ENCODE peak calls at places on chromosomes 2 and 18, in nine cellular contexts. One of them, this sample, is unnamed.

GRCh38 chr2:238376884-238377391 is 49.8 kb upstream of the ASB1 start:
- DNase-seq in HCT116: no peak
- DNase-seq in tibial nerve: no peak
- DNase-seq in body of pancreas: no peak
- DNase-seq in H1: no peak
- DNase-seq in A549: no peak
- DNase-seq in uterus: no peak
- DNase-seq in NB4: peak
- DNase-seq in transverse colon: no peak
- DNase-seq in this sample: no peak

GRCh38 chr2:36486546-36487044 is 111.4 kb downstream of the FEZ2 start:
- DNase-seq in HCT116: no peak
- DNase-seq in tibial nerve: no peak
- DNase-seq in body of pancreas: no peak
- DNase-seq in H1: no peak
- DNase-seq in A549: peak
- DNase-seq in uterus: no peak
- DNase-seq in NB4: no peak
- DNase-seq in transverse colon: no peak
- DNase-seq in this sample: no peak

GRCh38 chr2:47456851-47457250 is 53.9 kb downstream of the MSH2 start:
- DNase-seq in HCT116: no peak
- DNase-seq in tibial nerve: no peak
- DNase-seq in body of pancreas: no peak
- DNase-seq in H1: no peak
- DNase-seq in A549: no peak
- DNase-seq in uterus: no peak
- DNase-seq in NB4: peak
- DNase-seq in transverse colon: no peak
- DNase-seq in this sample: no peak

GRCh38 chr2:67684991-67685390 is 287.9 kb downstream of the ETAA1 start:
- DNase-seq in HCT116: no peak
- DNase-seq in tibial nerve: no peak
- DNase-seq in body of pancreas: no peak
- DNase-seq in H1: no peak
- DNase-seq in A549: no peak
- DNase-seq in uterus: no peak
- DNase-seq in NB4: no peak
- DNase-seq in transverse colon: no peak
- DNase-seq in this sample: no peak

GRCh38 chr2:127584516-127585033 is 49.1 kb downstream of the MYO7B start:
- DNase-seq in HCT116: no peak
- DNase-seq in tibial nerve: no peak
- DNase-seq in body of pancreas: no peak
- DNase-seq in H1: no peak
- DNase-seq in A549: no peak
- DNase-seq in uterus: no peak
- DNase-seq in NB4: no peak
- DNase-seq in transverse colon: no peak
- DNase-seq in this sample: no peak

GRCh38 chr2:46179037-46179621 is 118.1 kb upstream of the EPAS1 start:
- DNase-seq in HCT116: no peak
- DNase-seq in tibial nerve: peak
- DNase-seq in body of pancreas: peak
- DNase-seq in H1: no peak
- DNase-seq in A549: peak
- DNase-seq in uterus: peak
- DNase-seq in NB4: peak
- DNase-seq in transverse colon: peak
- DNase-seq in this sample: peak

GRCh38 chr18:75054611-75055010 is 154.3 kb downstream of the PTGR3 start:
- DNase-seq in HCT116: no peak
- DNase-seq in tibial nerve: no peak
- DNase-seq in body of pancreas: no peak
- DNase-seq in H1: no peak
- DNase-seq in A549: no peak
- DNase-seq in uterus: no peak
- DNase-seq in NB4: no peak
- DNase-seq in transverse colon: no peak
- DNase-seq in this sample: no peak

GRCh38 chr2:226447338-226447885 is 352.2 kb downstream of the IRS1 start:
- DNase-seq in HCT116: no peak
- DNase-seq in tibial nerve: no peak
- DNase-seq in body of pancreas: no peak
- DNase-seq in H1: no peak
- DNase-seq in A549: no peak
- DNase-seq in uterus: no peak
- DNase-seq in NB4: no peak
- DNase-seq in transverse colon: no peak
- DNase-seq in this sample: no peak

GRCh38 chr2:235659767-235660322 is 166.0 kb downstream of the AGAP1 start:
- DNase-seq in HCT116: no peak
- DNase-seq in tibial nerve: no peak
- DNase-seq in body of pancreas: peak
- DNase-seq in H1: no peak
- DNase-seq in A549: no peak
- DNase-seq in uterus: peak
- DNase-seq in NB4: peak
- DNase-seq in transverse colon: no peak
- DNase-seq in this sample: peak

GRCh38 chr2:46831037-46831868 is 84.4 kb downstream of the MCFD2 start:
- DNase-seq in HCT116: no peak
- DNase-seq in tibial nerve: no peak
- DNase-seq in body of pancreas: no peak
- DNase-seq in H1: no peak
- DNase-seq in A549: no peak
- DNase-seq in uterus: no peak
- DNase-seq in NB4: no peak
- DNase-seq in transverse colon: no peak
- DNase-seq in this sample: no peak

GRCh38 chr2:11781624-11782023 is 35.2 kb downstream of the LPIN1 start:
- DNase-seq in HCT116: no peak
- DNase-seq in tibial nerve: no peak
- DNase-seq in body of pancreas: no peak
- DNase-seq in H1: no peak
- DNase-seq in A549: no peak
- DNase-seq in uterus: no peak
- DNase-seq in NB4: no peak
- DNase-seq in transverse colon: no peak
- DNase-seq in this sample: no peak

GRCh38 chr2:181787310-181788048 is 104.1 kb upstream of the ITPRID2 start:
- DNase-seq in HCT116: no peak
- DNase-seq in tibial nerve: no peak
- DNase-seq in body of pancreas: no peak
- DNase-seq in H1: no peak
- DNase-seq in A549: no peak
- DNase-seq in uterus: no peak
- DNase-seq in NB4: no peak
- DNase-seq in transverse colon: no peak
- DNase-seq in this sample: no peak

GRCh38 chr2:181789827-181790448 is 101.6 kb upstream of the ITPRID2 start:
- DNase-seq in HCT116: no peak
- DNase-seq in tibial nerve: no peak
- DNase-seq in body of pancreas: no peak
- DNase-seq in H1: no peak
- DNase-seq in A549: no peak
- DNase-seq in uterus: no peak
- DNase-seq in NB4: no peak
- DNase-seq in transverse colon: no peak
- DNase-seq in this sample: no peak

GRCh38 chr2:181792906-181793305 is 98.6 kb upstream of the ITPRID2 start:
- DNase-seq in HCT116: no peak
- DNase-seq in tibial nerve: no peak
- DNase-seq in body of pancreas: no peak
- DNase-seq in H1: no peak
- DNase-seq in A549: no peak
- DNase-seq in uterus: no peak
- DNase-seq in NB4: no peak
- DNase-seq in transverse colon: no peak
- DNase-seq in this sample: no peak

GRCh38 chr2:181788883-181789555 is 102.5 kb upstream of the ITPRID2 start:
- DNase-seq in HCT116: no peak
- DNase-seq in tibial nerve: no peak
- DNase-seq in body of pancreas: no peak
- DNase-seq in H1: no peak
- DNase-seq in A549: no peak
- DNase-seq in uterus: no peak
- DNase-seq in NB4: no peak
- DNase-seq in transverse colon: no peak
- DNase-seq in this sample: no peak

GRCh38 chr2:181790716-181791649 is 100.5 kb upstream of the ITPRID2 start:
- DNase-seq in HCT116: peak
- DNase-seq in tibial nerve: no peak
- DNase-seq in body of pancreas: no peak
- DNase-seq in H1: no peak
- DNase-seq in A549: peak
- DNase-seq in uterus: no peak
- DNase-seq in NB4: peak
- DNase-seq in transverse colon: peak
- DNase-seq in this sample: peak
- TF ChIP-seq POLR2A in HCT116: no peak
- TF ChIP-seq POLR2A in tibial nerve: no peak
- TF ChIP-seq POLR2A in body of pancreas: no peak
- TF ChIP-seq POLR2A in H1: no peak
- TF ChIP-seq POLR2A in A549: no peak
- TF ChIP-seq POLR2A in uterus: no peak
- TF ChIP-seq POLR2A in NB4: no peak
- TF ChIP-seq POLR2A in transverse colon: no peak
- TF ChIP-seq POLR2A in this sample: no peak

DNA sequence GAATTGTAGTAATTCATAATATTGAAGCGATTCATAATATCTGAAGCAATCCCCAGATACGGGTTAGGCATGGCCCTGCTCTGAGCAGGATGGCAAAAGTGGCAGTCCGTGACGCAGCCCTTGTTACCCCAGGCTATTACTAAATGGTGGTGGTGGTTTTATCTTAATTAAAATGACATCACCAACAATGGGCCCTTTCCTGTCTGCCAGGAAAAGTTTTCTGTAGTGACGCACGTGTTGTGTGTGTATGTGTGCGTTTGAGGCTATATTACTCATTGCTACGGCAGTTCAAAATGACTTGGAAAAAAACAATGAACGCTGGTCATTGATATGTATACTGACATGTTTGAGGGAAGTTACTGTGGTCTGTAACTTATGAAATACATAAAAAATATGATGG is 10.6 kb upstream of the MOCOS start:
- DNase-seq in HCT116: no peak
- DNase-seq in tibial nerve: no peak
- DNase-seq in body of pancreas: no peak
- DNase-seq in H1: no peak
- DNase-seq in A549: no peak
- DNase-seq in uterus: no peak
- DNase-seq in NB4: no peak
- DNase-seq in transverse colon: no peak
- DNase-seq in this sample: no peak
- TF ChIP-seq POLR2A in HCT116: no peak
- TF ChIP-seq POLR2A in tibial nerve: no peak
- TF ChIP-seq POLR2A in body of pancreas: no peak
- TF ChIP-seq POLR2A in H1: no peak
- TF ChIP-seq POLR2A in A549: no peak
- TF ChIP-seq POLR2A in uterus: no peak
- TF ChIP-seq POLR2A in NB4: no peak
- TF ChIP-seq POLR2A in transverse colon: no peak
- TF ChIP-seq POLR2A in this sample: no peak

GRCh38 chr2:191680639-191681038 is 2.7 kb downstream of the NABP1 start:
- DNase-seq in HCT116: no peak
- DNase-seq in tibial nerve: no peak
- DNase-seq in body of pancreas: no peak
- DNase-seq in H1: no peak
- DNase-seq in A549: no peak
- DNase-seq in uterus: no peak
- DNase-seq in NB4: no peak
- DNase-seq in transverse colon: no peak
- DNase-seq in this sample: peak

GRCh38 chr2:191682148-191682547 is 4.2 kb downstream of the NABP1 start:
- DNase-seq in HCT116: no peak
- DNase-seq in tibial nerve: no peak
- DNase-seq in body of pancreas: no peak
- DNase-seq in H1: no peak
- DNase-seq in A549: no peak
- DNase-seq in uterus: no peak
- DNase-seq in NB4: no peak
- DNase-seq in transverse colon: no peak
- DNase-seq in this sample: no peak

GRCh38 chr2:191678437-191679110 is 638 bp downstream of the NABP1 start:
- DNase-seq in HCT116: no peak
- DNase-seq in tibial nerve: peak
- DNase-seq in body of pancreas: peak
- DNase-seq in H1: no peak
- DNase-seq in A549: peak
- DNase-seq in uterus: peak
- DNase-seq in NB4: peak
- DNase-seq in transverse colon: peak
- DNase-seq in this sample: peak

GRCh38 chr2:191677646-191678436 is at the start of gene NABP1:
- DNase-seq in HCT116: peak
- DNase-seq in tibial nerve: peak
- DNase-seq in body of pancreas: peak
- DNase-seq in H1: peak
- DNase-seq in A549: peak
- DNase-seq in uterus: peak
- DNase-seq in NB4: peak
- DNase-seq in transverse colon: peak
- DNase-seq in this sample: peak

DNA sequence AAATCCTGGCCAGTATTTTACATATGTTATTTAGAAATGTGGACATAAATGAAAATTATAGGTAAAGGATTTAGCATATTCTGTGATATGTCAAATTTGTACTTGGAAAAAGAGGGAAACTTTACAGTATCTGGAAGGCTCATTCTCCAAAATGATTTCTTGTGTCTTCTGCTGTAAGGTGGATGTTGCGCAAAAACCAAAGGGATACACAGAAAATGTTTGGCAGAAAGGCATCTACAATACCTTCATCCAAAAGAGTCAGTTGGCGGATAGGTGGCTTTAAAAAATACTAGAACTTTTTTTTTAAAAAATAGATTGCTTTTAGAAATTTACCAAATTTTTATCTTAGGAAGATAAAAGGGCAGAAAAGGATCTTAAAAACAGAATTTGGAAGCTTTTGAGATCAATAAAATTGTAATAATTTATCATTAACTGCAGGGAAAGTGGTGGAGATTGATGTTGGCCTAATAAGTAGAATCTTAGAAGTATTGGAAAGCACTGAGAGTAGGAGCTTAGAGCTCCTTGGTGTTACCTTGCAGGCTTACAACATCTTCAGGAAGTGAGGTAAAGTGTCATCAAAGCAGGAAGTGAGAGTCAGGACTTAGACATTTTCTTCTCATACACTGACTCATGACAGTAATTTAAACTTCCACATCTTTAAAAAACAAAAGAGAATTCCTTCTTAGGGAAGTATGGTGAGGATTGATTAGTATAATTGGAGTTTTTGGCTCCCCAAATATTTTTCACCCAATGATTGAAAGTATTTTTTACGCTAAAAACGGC is 2.1 kb downstream of the NABP1 start:
- DNase-seq in HCT116: peak
- DNase-seq in tibial nerve: no peak
- DNase-seq in body of pancreas: no peak
- DNase-seq in H1: no peak
- DNase-seq in A549: peak
- DNase-seq in uterus: no peak
- DNase-seq in NB4: peak
- DNase-seq in transverse colon: no peak
- DNase-seq in this sample: peak
- TF ChIP-seq POLR2A in HCT116: no peak
- TF ChIP-seq POLR2A in tibial nerve: no peak
- TF ChIP-seq POLR2A in body of pancreas: no peak
- TF ChIP-seq POLR2A in H1: no peak
- TF ChIP-seq POLR2A in A549: no peak
- TF ChIP-seq POLR2A in uterus: no peak
- TF ChIP-seq POLR2A in NB4: no peak
- TF ChIP-seq POLR2A in transverse colon: peak
- TF ChIP-seq POLR2A in this sample: no peak

GRCh38 chr2:223957092-223957851 is at the start of gene MRPL44:
- DNase-seq in HCT116: peak
- DNase-seq in tibial nerve: peak
- DNase-seq in body of pancreas: peak
- DNase-seq in H1: peak
- DNase-seq in A549: peak
- DNase-seq in uterus: peak
- DNase-seq in NB4: peak
- DNase-seq in transverse colon: peak
- DNase-seq in this sample: peak
- TF ChIP-seq POLR2A in HCT116: peak
- TF ChIP-seq POLR2A in tibial nerve: peak
- TF ChIP-seq POLR2A in body of pancreas: peak
- TF ChIP-seq POLR2A in H1: peak
- TF ChIP-seq POLR2A in A549: peak
- TF ChIP-seq POLR2A in uterus: peak
- TF ChIP-seq POLR2A in NB4: peak
- TF ChIP-seq POLR2A in transverse colon: peak
- TF ChIP-seq POLR2A in this sample: peak

This sample was measured in erythroblast.